ENCODE peak calls at places on chromosomes 5 and 9, in eight cellular contexts. P, C, D, N, Y, X, F and U are unnamed samples.

GRCh38 chr5:38905516-38905915 is 59.7 kb downstream of the OSMR start:
- DNase-seq in P (no peak), F (no peak), D (peak; percentile 26), X (peak; percentile 12), Y (no peak), N (no peak), C (no peak), U (peak; percentile 51)

GRCh38 chr9:89874351-89875321 is 269.8 kb downstream of the GADD45G start:
- DNase-seq in P (no peak), D (no peak), Y (peak; percentile 53), X (no peak), F (no peak), N (no peak), C (no peak), U (no peak)

GRCh38 chr5:170538970-170539586 is 35.3 kb downstream of the KCNIP1 start:
- DNase-seq in C (no peak), N (no peak), D (no peak), F (no peak), P (no peak), X (no peak), Y (no peak), U (no peak)

GRCh38 chr5:89536020-89536419 is 653.0 kb upstream of the MEF2C start:
- DNase-seq in N (no peak), X (no peak), C (no peak), D (no peak), P (no peak), Y (no peak), F (no peak), U (no peak)

GRCh38 chr5:77560677-77561263 is 68.7 kb upstream of the WDR41 start:
- DNase-seq in C (no peak), F (peak; percentile 13), X (peak; percentile 47), N (peak; percentile 79), P (peak; percentile 46), D (peak; percentile 55), Y (no peak), U (peak; percentile 66)

GRCh38 chr9:127598839-127599549 is 13.1 kb upstream of the STXBP1 start:
- DNase-seq in N (no peak), F (no peak), C (no peak), Y (no peak), X (no peak), P (no peak), D (no peak), U (no peak)

GRCh38 chr9:127418037-127418471 is 6.1 kb upstream of the ZNF79 start:
- DNase-seq in X (no peak), Y (no peak), F (peak; percentile 75), P (peak; percentile 59), C (no peak), N (peak; percentile 92), D (no peak), U (no peak)

GRCh38 chr9:89661391-89661949 is 56.7 kb downstream of the GADD45G start:
- DNase-seq in F (no peak), X (no peak), N (no peak), Y (peak; percentile 41), P (no peak), C (peak; percentile 47), D (no peak), U (no peak)

DNA sequence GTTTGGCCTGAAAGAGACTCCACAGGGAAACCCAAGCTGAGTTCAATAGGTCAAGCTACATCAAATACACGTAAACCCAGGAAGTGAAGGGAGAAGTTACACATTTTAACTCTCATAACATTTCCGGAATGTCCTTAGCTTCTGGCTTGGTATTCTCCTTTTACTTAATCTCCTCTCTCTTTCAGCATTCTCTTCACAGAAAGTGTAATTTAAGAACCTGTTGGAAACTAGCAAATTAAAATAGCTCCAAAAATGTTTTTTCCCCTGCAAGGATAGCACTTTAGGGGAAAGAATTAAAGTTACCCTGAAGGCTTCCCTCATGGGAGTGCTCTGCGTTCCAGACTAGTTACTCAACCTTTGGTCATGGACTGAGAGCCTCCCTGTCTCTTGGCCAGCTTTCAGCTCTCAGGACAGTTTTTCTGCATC is 292.7 kb upstream of the TARS1 start:
- DNase-seq in Y (peak; percentile 19), C (no peak), N (no peak), X (peak; percentile 89), D (peak; percentile 90), P (no peak), F (peak; percentile 28), U (peak; percentile 91)
- H3K4me3 ChIP-seq in Y (no peak overlapping the region), C (no peak overlapping the region), N (no peak overlapping the region), X (no peak overlapping the region), D (no peak overlapping the region), P (no peak overlapping the region), F (no peak overlapping the region), U (no peak overlapping the region)

DNA sequence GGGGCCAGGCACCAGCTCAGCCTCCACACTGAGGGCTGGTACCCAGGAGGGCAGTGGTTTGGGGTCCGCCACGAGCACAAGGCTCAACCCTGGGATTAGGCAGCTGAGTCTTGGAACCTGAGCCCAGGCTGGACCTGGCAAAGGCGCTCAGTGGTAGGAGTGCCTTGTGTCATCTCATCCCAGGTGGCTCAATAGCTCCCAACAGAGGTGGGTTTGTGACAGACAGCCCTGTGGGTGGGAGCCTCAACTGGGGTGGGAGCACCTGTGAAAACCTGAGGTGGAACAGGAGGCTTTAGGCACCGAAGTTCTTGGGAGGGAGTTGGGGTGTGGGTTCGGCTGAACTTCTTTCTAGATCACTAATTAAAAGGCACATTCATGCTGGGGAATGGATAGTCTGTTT is 35.1 kb upstream of the SMU1 start:
- DNase-seq in N (peak; percentile 26), F (no peak), P (no peak), D (no peak), Y (no peak), C (no peak), X (no peak), U (no peak)
- TF ChIP-seq CTCF in N (peak; percentile 24), F (no peak), P (no peak), D (no peak), Y (no peak), C (no peak), X (no peak), U (no peak)

GRCh38 chr9:94577036-94577435 is 16.6 kb downstream of the FBP2 start:
- DNase-seq in F (no peak), Y (no peak), X (no peak), P (no peak), C (no peak), N (no peak), D (no peak), U (no peak)

GRCh38 chr9:94576131-94576530 is 17.5 kb downstream of the FBP2 start:
- DNase-seq in C (no peak), Y (no peak), X (no peak), F (no peak), N (no peak), P (no peak), D (no peak), U (no peak)

GRCh38 chr9:94581711-94582110 is 11.9 kb downstream of the FBP2 start:
- DNase-seq in Y (no peak), X (no peak), P (no peak), N (no peak), D (no peak), C (no peak), F (no peak), U (no peak)

GRCh38 chr9:94577541-94577940 is 16.1 kb downstream of the FBP2 start:
- DNase-seq in D (no peak), Y (no peak), N (no peak), F (no peak), P (no peak), C (no peak), X (no peak), U (no peak)
- H3K4me3 ChIP-seq in D (no peak overlapping the region), Y (no peak overlapping the region), N (no peak overlapping the region), F (no peak overlapping the region), P (no peak overlapping the region), C (no peak overlapping the region), X (no peak overlapping the region), U (no peak overlapping the region)

GRCh38 chr5:156076912-156077311 is 250.1 kb upstream of the SGCD start:
- DNase-seq in D (no peak), X (no peak), P (no peak), Y (no peak), F (no peak), C (no peak), N (no peak), U (no peak)
- TF ChIP-seq CTCF in D (no peak), X (no peak), P (no peak), Y (no peak), F (no peak), C (no peak), N (no peak), U (no peak)

DNA sequence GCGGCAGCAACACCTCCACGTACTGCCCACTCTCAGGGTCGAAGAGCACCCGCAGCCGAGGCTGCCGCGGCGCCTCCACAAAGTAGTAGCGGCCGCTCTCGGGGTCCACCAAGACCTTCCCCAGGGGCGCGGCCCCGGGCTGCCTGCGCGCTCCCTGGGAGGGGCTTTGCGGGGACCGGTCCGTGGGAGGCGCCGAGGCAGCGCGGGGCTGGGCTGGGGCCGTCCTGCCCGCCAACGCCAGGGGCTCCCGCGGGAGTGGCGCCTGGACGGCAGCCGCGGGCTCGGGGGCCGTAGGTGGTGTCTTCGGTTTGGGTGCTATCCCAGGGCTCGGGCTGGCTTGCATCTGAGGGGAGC is 2.6 kb upstream of the MZB1 start:
- DNase-seq in X (no peak), F (no peak), Y (no peak), C (no peak), N (no peak), D (no peak), P (no peak), U (no peak)
- H3K4me3 ChIP-seq in X (no peak overlapping the region), F (peak overlapping the region; percentile 85), Y (peak overlapping the region; percentile 77), C (peak overlapping the region; percentile 61), N (peak overlapping the region; percentile 81), D (peak overlapping the region; percentile 26), P (no peak overlapping the region), U (no peak overlapping the region)

GRCh38 chr9:76574171-76574767 is 115.3 kb downstream of the GCNT1 start:
- DNase-seq in X (no peak), C (no peak), F (no peak), Y (no peak), P (no peak), N (no peak), D (no peak), U (peak; percentile 49)
- TF ChIP-seq CTCF in X (no peak), C (no peak), F (no peak), Y (no peak), P (no peak), N (no peak), D (no peak), U (no peak)

GRCh38 chr5:80653497-80653896 is 955 bp upstream of the MSH3 start:
- DNase-seq in F (no peak), Y (no peak), D (no peak), C (no peak), P (peak; percentile 50), N (no peak), X (no peak), U (no peak)
- H3K4me3 ChIP-seq in F (peak overlapping the region; percentile 78), Y (peak overlapping the region; percentile 97), D (peak overlapping the region; percentile 100), C (peak overlapping the region; percentile 99), P (peak overlapping the region; percentile 61), N (peak overlapping the region; percentile 97), X (peak overlapping the region; percentile 80), U (peak overlapping the region; percentile 73)